ENCODE peak calls at places on chromosomes 3 and 15, in eight cellular contexts. L is RWPE2, M is HFF-Myc, I is neural crest cell, U is endothelial cell, V is uterus, B is heart left ventricle, G is colonic mucosa. Q is an unnamed sample.

GRCh38 chr15:96343529-96344072 is 13.1 kb downstream of the NR2F2 start:
- DNase-seq in L (no peak), U (no peak), B (no peak), G (peak), M (no peak), V (no peak), I (no peak), Q (no peak)

GRCh38 chr3:62940763-62941632 is 65.8 kb upstream of the CADPS start:
- DNase-seq in B (no peak), V (no peak), M (no peak), L (no peak), I (no peak), U (no peak), G (no peak), Q (no peak)

GRCh38 chr3:168877899-168878298 is 782.2 kb upstream of the GOLIM4 start:
- DNase-seq in L (no peak), U (no peak), M (no peak), G (no peak), I (no peak), V (no peak), B (no peak), Q (no peak)

GRCh38 chr3:78728406-78729145 is 1039.2 kb downstream of the ROBO1 start:
- DNase-seq in U (no peak), B (peak), V (peak), L (no peak), I (no peak), G (peak), M (peak), Q (peak)

GRCh38 chr3:70249509-70250160 is 62.8 kb downstream of the MDFIC2 start:
- DNase-seq in M (no peak), L (no peak), B (peak), G (no peak), U (no peak), V (no peak), I (no peak), Q (no peak)

GRCh38 chr3:102179321-102180290 is 255.2 kb upstream of the ZPLD1 start:
- DNase-seq in B (no peak), G (no peak), M (no peak), L (no peak), U (no peak), V (no peak), I (no peak), Q (no peak)

GRCh38 chr3:90184861-90185260 is 1077.4 kb downstream of the EPHA3 start:
- DNase-seq in V (no peak), M (no peak), I (no peak), L (no peak), B (no peak), U (no peak), G (no peak), Q (no peak)

GRCh38 chr3:57080171-57080570 is 19.7 kb downstream of the SPATA12 start:
- DNase-seq in V (no peak), M (no peak), G (no peak), I (no peak), U (no peak), B (no peak), L (no peak), Q (no peak)

GRCh38 chr15:37058316-37058985 is 41.9 kb downstream of the MEIS2 start:
- DNase-seq in M (no peak), I (no peak), L (no peak), B (no peak), G (no peak), U (no peak), V (no peak), Q (no peak)

GRCh38 chr15:80689716-80690115 is 5.4 kb upstream of the ABHD17C start:
- DNase-seq in M (no peak), I (no peak), G (no peak), L (no peak), U (no peak), B (no peak), V (no peak), Q (no peak)

GRCh38 chr15:89368566-89369223 is 34.1 kb upstream of the POLG start:
- DNase-seq in L (no peak), U (no peak), V (no peak), I (no peak), G (no peak), M (no peak), B (no peak), Q (no peak)

GRCh38 chr3:111989061-111989678 is 9.6 kb upstream of the TAGLN3 start:
- DNase-seq in I (no peak), L (no peak), B (no peak), M (peak), V (no peak), G (no peak), U (no peak), Q (no peak)

GRCh38 chr3:110813541-110813940 is 258.1 kb upstream of the NECTIN3 start:
- DNase-seq in M (no peak), I (no peak), U (no peak), V (no peak), B (no peak), L (no peak), G (no peak), Q (no peak)

GRCh38 chr3:98732239-98733054 is 30.7 kb upstream of the ST3GAL6 start:
- DNase-seq in B (peak), L (peak), M (no peak), I (peak), V (peak), G (peak), U (peak), Q (peak)

GRCh38 chr3:56862352-56863062 is 60.8 kb upstream of the ARHGEF3 start:
- DNase-seq in U (no peak), M (no peak), B (no peak), I (no peak), V (no peak), G (no peak), L (no peak), Q (no peak)

GRCh38 chr15:92463826-92464225 is 70.1 kb downstream of the ST8SIA2 start:
- DNase-seq in B (no peak), V (no peak), M (no peak), I (no peak), U (no peak), L (no peak), G (no peak), Q (no peak)

GRCh38 chr3:68953781-68954444 is 21.6 kb upstream of the TAFA4 start:
- DNase-seq in M (no peak), U (no peak), G (no peak), V (no peak), I (no peak), L (no peak), B (no peak), Q (no peak)

GRCh38 chr3:115246621-115247020 is 99.5 kb upstream of the ZBTB20 start:
- DNase-seq in L (no peak), I (no peak), V (no peak), U (no peak), B (no peak), M (no peak), G (no peak), Q (no peak)

GRCh38 chr3:42090973-42091731 is at the start of gene TRAK1:
- DNase-seq in G (no peak), L (peak), V (peak), U (no peak), M (no peak), I (no peak), B (peak), Q (no peak)

GRCh38 chr3:4900298-4900697 is 78.9 kb upstream of the BHLHE40 start:
- DNase-seq in L (no peak), V (no peak), B (no peak), M (no peak), G (no peak), U (no peak), I (no peak), Q (no peak)

GRCh38 chr3:194686414-194686815 is 732 bp downstream of the FAM43A start:
- DNase-seq in I (no peak), V (no peak), M (no peak), U (no peak), G (no peak), B (no peak), L (no peak), Q (no peak)

GRCh38 chr3:194686816-194687637 is 1.3 kb downstream of the FAM43A start:
- DNase-seq in V (peak), G (peak), L (no peak), B (peak), U (peak), I (peak), M (no peak), Q (peak)

GRCh38 chr3:194685050-194685722 is 497 bp upstream of the FAM43A start:
- DNase-seq in I (no peak), U (no peak), V (no peak), B (no peak), L (no peak), M (no peak), G (no peak), Q (no peak)

GRCh38 chr3:194687638-194688206 is 2.0 kb downstream of the FAM43A start:
- DNase-seq in U (peak), G (peak), L (no peak), V (peak), I (peak), M (no peak), B (peak), Q (peak)

GRCh38 chr3:194685723-194686413 is at the start of gene FAM43A:
- DNase-seq in U (peak), I (peak), B (peak), L (peak), M (peak), G (peak), V (peak), Q (peak)
- TF ChIP-seq CTCF in U (no peak), I (peak), B (peak), L (peak), M (no peak), G (no peak), V (peak), Q (peak)

GRCh38 chr3:53231532-53232511 is 24.0 kb downstream of the TKT start:
- DNase-seq in L (no peak), G (no peak), U (no peak), B (no peak), M (no peak), V (no peak), I (no peak), Q (no peak)
- TF ChIP-seq CTCF in L (peak), G (no peak), U (no peak), B (no peak), M (peak), V (no peak), I (no peak), Q (no peak)

DNA sequence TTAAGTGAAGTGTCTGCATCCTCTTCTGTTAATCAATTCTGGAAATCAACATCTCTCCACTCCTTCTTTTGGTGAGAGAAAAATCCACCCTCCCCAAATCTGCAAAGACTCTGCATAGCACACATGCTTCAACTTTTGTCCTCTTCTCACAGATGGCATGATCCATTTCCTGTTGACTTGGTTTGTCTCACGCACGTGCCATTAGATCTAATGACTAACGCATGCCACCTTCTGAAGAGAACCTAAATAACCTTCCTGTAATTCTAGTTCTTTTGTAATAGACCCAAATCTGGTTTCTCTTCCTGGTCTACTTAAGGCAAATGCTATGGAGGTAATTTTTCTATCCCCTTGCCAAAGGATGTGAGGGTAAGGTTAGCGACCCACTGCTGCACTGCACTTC is 51.0 kb upstream of the ATOSA start:
- DNase-seq in V (no peak), U (no peak), M (peak), G (no peak), B (no peak), I (no peak), L (no peak), Q (no peak)
- TF ChIP-seq CTCF in V (no peak), U (no peak), M (no peak), G (no peak), B (no peak), I (no peak), L (peak), Q (no peak)

GRCh38 chr3:133899309-133899708 is 3.6 kb upstream of the RAB6B start:
- DNase-seq in B (no peak), U (no peak), V (no peak), M (no peak), I (no peak), G (no peak), L (no peak), Q (no peak)

GRCh38 chr3:133905376-133905775 is 9.7 kb upstream of the RAB6B start:
- DNase-seq in M (no peak), U (no peak), G (no peak), I (no peak), B (no peak), V (no peak), L (no peak), Q (no peak)

GRCh38 chr3:133896002-133896761 is 500 bp upstream of the RAB6B start:
- DNase-seq in U (peak), V (no peak), I (no peak), G (no peak), L (no peak), B (no peak), M (no peak), Q (no peak)

GRCh38 chr3:133897547-133897946 is 1.9 kb upstream of the RAB6B start:
- DNase-seq in B (no peak), L (no peak), U (no peak), G (no peak), V (no peak), I (no peak), M (no peak), Q (no peak)

DNA sequence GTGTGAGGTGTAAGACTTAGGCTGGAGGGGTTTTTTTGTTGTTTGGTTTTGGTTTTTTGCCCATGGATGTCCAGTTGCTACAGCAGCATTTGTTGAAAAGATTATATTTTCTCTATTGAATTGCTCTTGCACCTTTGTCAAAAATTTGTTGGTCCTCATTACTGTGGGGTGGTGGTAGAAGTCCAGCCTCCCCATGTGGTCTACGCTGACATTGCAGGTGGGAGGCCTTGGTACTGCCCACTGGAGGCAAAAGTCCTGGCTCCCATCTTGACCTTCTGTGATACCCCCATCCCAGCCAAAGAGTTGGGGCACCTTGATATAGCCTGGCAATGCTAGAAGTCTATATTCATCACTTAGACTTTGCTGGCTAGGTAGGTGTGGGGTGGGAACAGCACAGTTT is 5.4 kb upstream of the RAB6B start:
- DNase-seq in G (no peak), V (no peak), M (no peak), L (no peak), U (peak), B (no peak), I (no peak), Q (no peak)
- TF ChIP-seq CTCF in G (no peak), V (no peak), M (peak), L (no peak), U (peak), B (peak), I (no peak), Q (peak)

DNA sequence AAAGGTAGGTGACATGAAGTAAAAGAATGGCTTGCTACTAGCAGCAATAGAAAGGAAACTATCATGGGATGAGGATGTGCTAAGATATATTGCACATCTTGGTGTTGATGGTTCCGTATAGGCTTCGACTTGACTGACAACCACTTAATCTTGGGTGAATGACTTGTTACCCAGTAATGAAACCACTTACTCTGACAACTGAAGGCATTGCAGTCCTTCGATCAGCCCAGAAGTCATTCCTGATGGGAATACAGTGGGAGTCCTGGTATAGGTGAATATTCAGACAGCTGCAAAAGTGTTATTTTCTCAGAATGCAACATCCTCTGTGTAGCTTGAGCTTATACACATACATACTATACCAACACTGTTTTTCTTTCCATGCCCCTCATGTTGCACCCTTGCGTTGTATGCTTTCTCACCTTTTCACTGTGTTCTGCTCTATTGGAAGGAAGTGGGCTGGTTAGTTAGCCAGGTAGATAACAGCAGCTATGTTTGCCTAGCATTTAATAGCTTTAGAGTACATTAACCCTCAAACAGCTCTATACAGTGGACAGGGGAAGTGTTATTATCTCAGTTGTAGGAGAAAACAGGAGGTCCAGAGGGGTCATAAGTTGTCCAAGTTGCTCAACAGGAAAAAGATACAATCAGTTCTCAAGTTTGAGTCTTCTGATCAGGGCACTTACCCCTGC is 376.5 kb downstream of the MFSD1 start:
- DNase-seq in L (no peak), G (no peak), I (no peak), U (no peak), M (no peak), V (no peak), B (no peak), Q (no peak)
- TF ChIP-seq CTCF in L (no peak), G (no peak), I (no peak), U (no peak), M (no peak), V (no peak), B (no peak), Q (no peak)

GRCh38 chr3:155307183-155307582 is 13.7 kb upstream of the STRIT1 start:
- DNase-seq in G (no peak), I (no peak), L (no peak), U (no peak), M (no peak), V (no peak), B (no peak), Q (no peak)
- TF ChIP-seq CTCF in G (no peak), I (no peak), L (no peak), U (no peak), M (no peak), V (no peak), B (no peak), Q (no peak)

GRCh38 chr3:160213181-160213580 is 12.0 kb upstream of the C3orf80 start:
- DNase-seq in L (no peak), I (no peak), M (no peak), U (no peak), V (no peak), B (no peak), G (no peak), Q (no peak)

GRCh38 chr3:160205606-160206005 is 19.6 kb upstream of the C3orf80 start:
- DNase-seq in G (no peak), U (no peak), L (no peak), I (no peak), M (no peak), B (no peak), V (no peak), Q (no peak)

DNA sequence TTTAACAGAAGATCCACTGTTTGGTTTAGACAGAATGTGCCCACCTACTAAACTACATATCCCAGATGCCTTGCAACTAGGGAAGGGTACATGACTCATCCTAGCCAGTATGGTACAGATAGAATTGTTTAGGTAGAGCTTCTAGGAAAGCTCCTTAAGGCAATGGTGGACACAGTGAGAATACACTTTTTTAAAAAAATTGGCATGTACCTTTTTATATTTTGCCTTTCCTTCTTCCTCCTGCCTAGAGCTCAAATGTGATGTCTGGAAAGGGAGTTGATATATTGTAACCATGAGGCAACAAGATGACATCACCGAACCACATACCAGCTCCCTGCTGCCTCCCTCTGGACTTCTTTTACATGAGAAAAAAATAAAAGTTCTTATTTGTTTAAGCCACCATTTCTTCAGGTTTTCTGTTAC is 14.4 kb upstream of the C3orf80 start:
- DNase-seq in I (no peak), G (no peak), M (no peak), B (no peak), U (no peak), V (no peak), L (no peak), Q (no peak)
- TF ChIP-seq CTCF in I (peak), G (no peak), M (peak), B (no peak), U (no peak), V (no peak), L (peak), Q (no peak)

GRCh38 chr15:39362832-39363561 is 217.9 kb upstream of the THBS1 start:
- DNase-seq in U (no peak), I (no peak), L (no peak), B (no peak), G (no peak), M (peak), V (no peak), Q (no peak)
- TF ChIP-seq CTCF in U (no peak), I (no peak), L (no peak), B (no peak), G (no peak), M (no peak), V (no peak), Q (no peak)

GRCh38 chr15:34364041-34364440 is 3.0 kb downstream of the LPCAT4 start:
- DNase-seq in M (no peak), B (no peak), G (no peak), I (no peak), U (no peak), V (no peak), L (peak), Q (no peak)

GRCh38 chr15:34361278-34361677 is 5.7 kb downstream of the LPCAT4 start:
- DNase-seq in V (no peak), M (no peak), L (no peak), B (no peak), I (no peak), G (no peak), U (no peak), Q (no peak)

GRCh38 chr15:34359416-34359815 is 7.6 kb downstream of the LPCAT4 start:
- DNase-seq in G (peak), L (peak), U (no peak), V (no peak), I (no peak), B (no peak), M (no peak), Q (no peak)

GRCh38 chr15:34360298-34360697 is 6.7 kb downstream of the LPCAT4 start:
- DNase-seq in G (no peak), U (no peak), V (no peak), M (no peak), L (no peak), B (no peak), I (no peak), Q (no peak)

GRCh38 chr15:34362047-34362773 is 4.8 kb downstream of the LPCAT4 start:
- DNase-seq in U (no peak), L (no peak), I (no peak), V (no peak), M (no peak), G (peak), B (no peak), Q (no peak)
- TF ChIP-seq CTCF in U (no peak), L (no peak), I (no peak), V (no peak), M (no peak), G (no peak), B (no peak), Q (no peak)